ENCODE peak calls at places on chromosome 4, in eight cellular contexts. Y is HAP-1; L is PC-9; J is CD4-positive, alpha-beta T cell; Q is psoas muscle; I is natural killer cell treated with Interleukin-12 subunit alpha and Interleukin-12 subunit beta and Interleukin-15 and Interleukin-18, amount 100 ng/mL, for 72 hours; V is NCI-H1105; T is T-helper 22 cell. H is an unnamed sample.

GRCh38 chr4:147678796-147679549 is 5.0 kb downstream of the PRMT9 start:
- DNase-seq in Y (peak), L (no peak), J (no peak), Q (no peak), I (no peak), V (no peak), T (no peak), H (no peak)

GRCh38 chr4:55947254-55947882 is 1.4 kb upstream of the CEP135 start:
- DNase-seq in Y (peak), L (no peak), J (no peak), Q (no peak), I (no peak), V (no peak), T (no peak), H (no peak)

GRCh38 chr4:108355523-108356208 is 186.9 kb upstream of the LEF1 start:
- DNase-seq in Y (no peak), L (no peak), J (peak), Q (no peak), I (no peak), V (no peak), T (no peak), H (no peak)

GRCh38 chr4:76457885-76458284 is 22.9 kb downstream of the SHROOM3 start:
- DNase-seq in Y (peak), L (no peak), J (no peak), Q (no peak), I (no peak), V (no peak), T (no peak), H (no peak)

GRCh38 chr4:8393593-8394038 is 46.9 kb downstream of the ACOX3 start:
- DNase-seq in Y (peak), L (peak), J (no peak), Q (peak), I (no peak), V (no peak), T (no peak), H (peak)

GRCh38 chr4:165872443-165873297 is at the start of gene TLL1:
- DNase-seq in Y (peak), L (no peak), J (no peak), Q (no peak), I (no peak), V (no peak), T (no peak), H (peak)

GRCh38 chr4:115945026-115945425 is 831.6 kb upstream of the NDST4 start:
- DNase-seq in Y (no peak), L (no peak), J (no peak), Q (no peak), I (no peak), V (no peak), T (no peak), H (no peak)

GRCh38 chr4:66769436-66769835 is 775.9 kb downstream of the CENPC start:
- DNase-seq in Y (no peak), L (no peak), J (no peak), Q (no peak), I (no peak), V (no peak), T (no peak), H (no peak)

GRCh38 chr4:137076908-137077307 is 455.4 kb downstream of the PCDH18 start:
- DNase-seq in Y (no peak), L (no peak), J (no peak), Q (no peak), I (no peak), V (no peak), T (no peak), H (no peak)

GRCh38 chr4:127182687-127183086 is 450.1 kb upstream of the INTU start:
- DNase-seq in Y (no peak), L (no peak), J (no peak), Q (no peak), I (no peak), V (no peak), T (no peak), H (no peak)

GRCh38 chr4:187321741-187322140 is 598.1 kb upstream of the FAT1 start:
- DNase-seq in Y (no peak), L (no peak), J (no peak), Q (no peak), I (no peak), V (no peak), T (no peak), H (no peak)

GRCh38 chr4:7444731-7445130 is 10.0 kb upstream of the PSAPL1 start:
- DNase-seq in Y (no peak), L (no peak), J (no peak), Q (no peak), I (no peak), V (no peak), T (no peak), H (no peak)

GRCh38 chr4:61489927-61490326 is 289.8 kb downstream of the ADGRL3 start:
- DNase-seq in Y (no peak), L (no peak), J (no peak), Q (no peak), I (no peak), V (no peak), T (no peak), H (no peak)

GRCh38 chr4:81071013-81071412 is 40.5 kb downstream of the BMP3 start:
- DNase-seq in Y (no peak), L (no peak), J (no peak), Q (no peak), I (no peak), V (no peak), T (no peak), H (no peak)

GRCh38 chr4:107131295-107131694 is 95.2 kb upstream of the DKK2 start:
- DNase-seq in Y (no peak), L (no peak), J (no peak), Q (no peak), I (no peak), V (no peak), T (no peak), H (no peak)

GRCh38 chr4:124711469-124712416 is 789 bp downstream of the ANKRD50 start:
- DNase-seq in Y (peak), L (peak), J (peak), Q (no peak), I (no peak), V (peak), T (peak), H (peak)

GRCh38 chr4:81724925-81725329 is 253.2 kb upstream of the RASGEF1B start:
- DNase-seq in Y (no peak), L (no peak), J (peak), Q (peak), I (peak), V (no peak), T (peak), H (peak)

GRCh38 chr4:8108991-8109390 is 49.6 kb downstream of the ABLIM2 start:
- DNase-seq in Y (no peak), L (no peak), J (no peak), Q (no peak), I (no peak), V (no peak), T (no peak), H (no peak)

GRCh38 chr4:82493721-82494425 is 63.5 kb downstream of the ENOPH1 start:
- DNase-seq in Y (no peak), L (no peak), J (no peak), Q (no peak), I (no peak), V (no peak), T (no peak), H (no peak)

H was measured in heart left ventricle.